ENCODE peak calls at places on chromosomes 13 and 19, in six cellular contexts. T is RWPE2, N is stomach, M is Panc1, X is esophagus squamous epithelium, R is PC-3. Y is an unnamed sample. For H3K27me3, the result is how much of the 10 kb centered on the place peaks cover.

GRCh38 chr13:99878921-99879610 is 92.5 kb downstream of the ZIC5 start:
- DNase-seq in T (no peak), N (no peak), M (no peak), X (no peak), R (no peak), Y (no peak)

GRCh38 chr13:59487883-59488282 is 675.8 kb downstream of the DIAPH3 start:
- DNase-seq in T (no peak), N (no peak), M (no peak), X (no peak), R (no peak), Y (no peak)

GRCh38 chr19:14890616-14891379 is 4.9 kb upstream of the OR7A17 start:
- DNase-seq in T (no peak), N (no peak), M (no peak), X (no peak), R (no peak), Y (no peak)

GRCh38 chr19:40921005-40921897 is 39.2 kb upstream of the CYP2A7 start:
- DNase-seq in T (no peak), N (peak), M (peak), X (no peak), R (peak), Y (no peak)

GRCh38 chr13:23321534-23322241 is 111.8 kb downstream of the SACS start:
- DNase-seq in T (peak), N (no peak), M (peak), X (no peak), R (peak), Y (peak)

GRCh38 chr19:35236638-35237400 is 8.3 kb upstream of the FAM187B start:
- DNase-seq in T (no peak), N (no peak), M (no peak), X (no peak), R (peak), Y (no peak)

GRCh38 chr13:67736646-67737420 is 506.7 kb upstream of the PCDH9 start:
- DNase-seq in T (no peak), N (no peak), M (no peak), X (no peak), R (peak), Y (peak)

GRCh38 chr13:23956106-23956505 is 58.8 kb upstream of the C1QTNF9B start:
- DNase-seq in T (peak), N (no peak), M (no peak), X (no peak), R (peak), Y (peak)

GRCh38 chr13:99916366-99917103 is 55.0 kb downstream of the ZIC5 start:
- DNase-seq in T (no peak), N (no peak), M (peak), X (no peak), R (peak), Y (no peak)

GRCh38 chr19:12880551-12881171 is 588 bp downstream of the DNASE2 start:
- DNase-seq in T (no peak), N (peak), M (no peak), X (no peak), R (peak), Y (no peak)

GRCh38 chr19:16326401-16327130 is 1.9 kb downstream of the KLF2 start:
- DNase-seq in T (no peak), N (no peak), M (no peak), X (no peak), R (no peak), Y (no peak)
- H3K27me3 ChIP-seq in T (under half), N (under half), M (under half), X (under half), R (under half), Y (under half)

DNA sequence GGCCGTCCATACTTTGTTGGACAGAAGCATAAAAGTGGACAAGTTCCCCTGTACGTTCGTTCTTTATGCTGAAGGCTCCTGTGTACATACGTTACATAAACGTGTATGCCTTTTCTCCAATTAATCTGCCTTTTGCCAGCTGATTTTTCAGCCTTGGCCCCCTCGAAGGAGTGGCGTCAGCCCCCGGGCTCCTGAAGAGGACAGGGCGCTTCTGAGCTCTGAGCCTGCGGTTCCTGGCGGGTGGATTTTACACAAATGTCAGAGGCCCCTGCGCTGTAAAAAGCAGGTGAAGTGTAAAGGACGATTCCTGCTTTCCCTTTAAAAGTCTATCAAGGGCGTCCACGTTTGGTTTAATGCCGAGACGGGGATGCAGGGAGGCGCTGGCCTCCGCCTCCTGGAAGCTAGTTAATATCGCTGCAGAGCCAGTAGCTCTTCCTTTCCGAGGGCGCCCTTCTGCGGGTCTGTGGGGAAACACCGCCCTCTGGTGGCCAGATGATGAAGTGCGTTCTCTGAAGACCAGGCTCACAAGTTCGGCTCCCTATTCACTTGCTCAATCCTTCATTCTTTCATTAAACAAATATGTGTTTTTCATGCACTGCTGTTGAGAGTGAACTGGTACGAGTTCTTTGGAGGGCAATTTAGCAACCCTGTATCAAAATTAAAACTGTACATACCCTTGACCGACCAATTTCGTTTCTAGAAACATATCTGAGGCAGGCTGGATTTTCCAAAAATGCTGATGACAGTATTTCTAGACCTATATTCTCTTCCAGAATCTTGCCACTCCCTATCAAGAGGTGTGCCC is 62.0 kb downstream of the GPR12 start:
- DNase-seq in T (no peak), N (peak), M (peak), X (peak), R (peak), Y (peak)
- H3K4me3 ChIP-seq in T (peak), N (peak), M (peak), X (no peak), R (peak), Y (peak)

GRCh38 chr13:79455331-79455730 is 25.6 kb upstream of the NDFIP2 start:
- DNase-seq in T (no peak), N (no peak), M (no peak), X (no peak), R (peak), Y (no peak)

GRCh38 chr13:79456656-79457365 is 24.1 kb upstream of the NDFIP2 start:
- DNase-seq in T (no peak), N (no peak), M (no peak), X (no peak), R (no peak), Y (no peak)

GRCh38 chr13:79457390-79457789 is 23.6 kb upstream of the NDFIP2 start:
- DNase-seq in T (no peak), N (no peak), M (no peak), X (no peak), R (no peak), Y (no peak)

GRCh38 chr13:79457948-79458347 is 23.0 kb upstream of the NDFIP2 start:
- DNase-seq in T (no peak), N (no peak), M (no peak), X (no peak), R (peak), Y (no peak)

GRCh38 chr13:79456051-79456450 is 24.9 kb upstream of the NDFIP2 start:
- DNase-seq in T (no peak), N (no peak), M (no peak), X (no peak), R (no peak), Y (no peak)
- H3K27me3 ChIP-seq in T (under half), N (under half), M (under half), X (under half), R (under half), Y (under half)

DNA sequence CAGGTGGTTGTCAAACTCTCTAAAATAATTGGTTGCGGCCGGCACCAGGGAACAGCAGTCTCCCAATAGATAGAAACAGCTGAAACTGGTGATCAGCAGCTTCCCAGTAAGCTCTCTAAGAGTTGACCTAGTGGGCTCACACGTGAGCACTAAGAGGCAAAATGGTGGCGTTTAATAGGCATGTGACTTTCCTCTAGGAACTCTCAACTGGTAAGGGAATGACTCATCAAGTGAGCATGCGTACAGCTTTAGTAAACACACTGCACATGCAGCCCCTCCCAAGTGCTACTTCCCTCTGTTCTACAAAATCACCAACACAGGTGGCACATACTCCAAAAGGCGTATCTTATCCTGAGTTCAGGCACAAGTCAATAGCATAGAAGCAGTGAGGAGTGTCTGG is 41.7 kb downstream of the TNFSF11 start:
- DNase-seq in T (no peak), N (no peak), M (no peak), X (no peak), R (peak), Y (no peak)
- H3K4me3 ChIP-seq in T (no peak), N (no peak), M (no peak), X (no peak), R (no peak), Y (no peak)

GRCh38 chr19:48726573-48726972 is 7.0 kb upstream of the MAMSTR start:
- DNase-seq in T (no peak), N (no peak), M (no peak), X (no peak), R (no peak), Y (no peak)

GRCh38 chr19:48728882-48729645 is 9.5 kb upstream of the MAMSTR start:
- DNase-seq in T (no peak), N (no peak), M (no peak), X (no peak), R (no peak), Y (no peak)

GRCh38 chr19:48735031-48735615 is 5.3 kb downstream of the RASIP1 start:
- DNase-seq in T (no peak), N (no peak), M (no peak), X (no peak), R (no peak), Y (no peak)

GRCh38 chr19:48734625-48735024 is 5.8 kb downstream of the RASIP1 start:
- DNase-seq in T (no peak), N (no peak), M (no peak), X (no peak), R (no peak), Y (no peak)

DNA sequence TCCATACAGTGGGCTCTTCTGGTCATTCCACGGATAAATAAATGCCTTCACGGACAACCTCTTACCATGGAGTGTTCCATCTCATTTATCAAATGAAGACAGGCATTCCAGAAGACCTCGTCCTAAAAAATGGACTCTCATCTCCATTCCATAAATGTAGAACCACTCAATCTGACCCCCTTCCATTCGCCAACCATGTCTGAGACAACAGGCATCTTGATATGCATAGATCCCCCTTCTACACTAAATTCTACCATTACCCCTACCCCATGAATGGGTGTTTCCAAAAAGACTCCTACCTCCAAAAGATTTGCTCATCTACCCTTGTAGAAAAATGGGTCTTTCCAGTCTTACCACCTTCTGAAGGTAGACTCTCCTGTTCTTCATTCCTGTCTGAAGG is 9.0 kb downstream of the RASIP1 start:
- DNase-seq in T (no peak), N (no peak), M (no peak), X (no peak), R (no peak), Y (no peak)
- H3K27me3 ChIP-seq in T (under half), N (under half), M (under half), X (under half), R (under half), Y (under half)

Y was measured in kidney epithelial cell.